ENCODE peak calls at places on chromosomes 4 and X, in six cellular contexts. One of them, this sample, is unnamed.

GRCh38 chrX:119235872-119236598 is at the start of gene PGRMC1:
- DNase-seq in stimulated activated CD4-positive, alpha-beta T cell treated with anti-CD3 and anti-CD28 coated beads, Interleukin-15, amount 100 ng/mL, for 1 hour: peak; percentile 58
- DNase-seq in lung: peak; percentile 78
- DNase-seq in activated T-cell treated with anti-CD3 and anti-CD28 coated beads for 1 hour: peak; percentile 61
- DNase-seq in colonic mucosa: peak; percentile 79
- DNase-seq in retinal pigment epithelial cell: no peak
- DNase-seq in this sample: peak; percentile 60

GRCh38 chrX:110806145-110806544 is 10.5 kb upstream of the CHRDL1 start:
- DNase-seq in stimulated activated CD4-positive, alpha-beta T cell treated with anti-CD3 and anti-CD28 coated beads, Interleukin-15, amount 100 ng/mL, for 1 hour: no peak
- DNase-seq in lung: no peak
- DNase-seq in activated T-cell treated with anti-CD3 and anti-CD28 coated beads for 1 hour: no peak
- DNase-seq in colonic mucosa: no peak
- DNase-seq in retinal pigment epithelial cell: no peak
- DNase-seq in this sample: no peak

GRCh38 chr4:182502074-182502473 is 258.9 kb downstream of the TENM3 start:
- DNase-seq in stimulated activated CD4-positive, alpha-beta T cell treated with anti-CD3 and anti-CD28 coated beads, Interleukin-15, amount 100 ng/mL, for 1 hour: no peak
- DNase-seq in lung: no peak
- DNase-seq in activated T-cell treated with anti-CD3 and anti-CD28 coated beads for 1 hour: no peak
- DNase-seq in colonic mucosa: no peak
- DNase-seq in retinal pigment epithelial cell: no peak
- DNase-seq in this sample: no peak

GRCh38 chr4:180947421-180947820 is 1295.8 kb upstream of the TENM3 start:
- DNase-seq in stimulated activated CD4-positive, alpha-beta T cell treated with anti-CD3 and anti-CD28 coated beads, Interleukin-15, amount 100 ng/mL, for 1 hour: no peak
- DNase-seq in lung: no peak
- DNase-seq in activated T-cell treated with anti-CD3 and anti-CD28 coated beads for 1 hour: no peak
- DNase-seq in colonic mucosa: no peak
- DNase-seq in retinal pigment epithelial cell: no peak
- DNase-seq in this sample: no peak

GRCh38 chr4:754221-755120 is 48.8 kb downstream of the PCGF3 start:
- DNase-seq in stimulated activated CD4-positive, alpha-beta T cell treated with anti-CD3 and anti-CD28 coated beads, Interleukin-15, amount 100 ng/mL, for 1 hour: no peak
- DNase-seq in lung: no peak
- DNase-seq in activated T-cell treated with anti-CD3 and anti-CD28 coated beads for 1 hour: no peak
- DNase-seq in colonic mucosa: no peak
- DNase-seq in retinal pigment epithelial cell: no peak
- DNase-seq in this sample: no peak

GRCh38 chrX:1196436-1196835 is 16.0 kb downstream of the CRLF2 start:
- DNase-seq in stimulated activated CD4-positive, alpha-beta T cell treated with anti-CD3 and anti-CD28 coated beads, Interleukin-15, amount 100 ng/mL, for 1 hour: no peak
- DNase-seq in lung: peak; percentile 16
- DNase-seq in activated T-cell treated with anti-CD3 and anti-CD28 coated beads for 1 hour: no peak
- DNase-seq in colonic mucosa: peak; percentile 9
- DNase-seq in retinal pigment epithelial cell: no peak
- DNase-seq in this sample: no peak

GRCh38 chrX:142251665-142252064 is 46.6 kb upstream of the MAGEC2 start:
- DNase-seq in stimulated activated CD4-positive, alpha-beta T cell treated with anti-CD3 and anti-CD28 coated beads, Interleukin-15, amount 100 ng/mL, for 1 hour: no peak
- DNase-seq in lung: no peak
- DNase-seq in activated T-cell treated with anti-CD3 and anti-CD28 coated beads for 1 hour: no peak
- DNase-seq in colonic mucosa: no peak
- DNase-seq in retinal pigment epithelial cell: no peak
- DNase-seq in this sample: no peak

GRCh38 chrX:45842916-45843315 is 642.2 kb upstream of the DIPK2B start:
- DNase-seq in stimulated activated CD4-positive, alpha-beta T cell treated with anti-CD3 and anti-CD28 coated beads, Interleukin-15, amount 100 ng/mL, for 1 hour: no peak
- DNase-seq in lung: no peak
- DNase-seq in activated T-cell treated with anti-CD3 and anti-CD28 coated beads for 1 hour: no peak
- DNase-seq in colonic mucosa: no peak
- DNase-seq in retinal pigment epithelial cell: no peak
- DNase-seq in this sample: no peak

GRCh38 chr4:54152846-54153600 is 53.1 kb downstream of the GSX2 start:
- DNase-seq in stimulated activated CD4-positive, alpha-beta T cell treated with anti-CD3 and anti-CD28 coated beads, Interleukin-15, amount 100 ng/mL, for 1 hour: no peak
- DNase-seq in lung: no peak
- DNase-seq in activated T-cell treated with anti-CD3 and anti-CD28 coated beads for 1 hour: no peak
- DNase-seq in colonic mucosa: no peak
- DNase-seq in retinal pigment epithelial cell: peak; percentile 37
- DNase-seq in this sample: peak; percentile 27

GRCh38 chrX:20029728-20030127 is 38.9 kb upstream of the BCLAF3 start:
- DNase-seq in stimulated activated CD4-positive, alpha-beta T cell treated with anti-CD3 and anti-CD28 coated beads, Interleukin-15, amount 100 ng/mL, for 1 hour: no peak
- DNase-seq in lung: no peak
- DNase-seq in activated T-cell treated with anti-CD3 and anti-CD28 coated beads for 1 hour: no peak
- DNase-seq in colonic mucosa: peak; percentile 82
- DNase-seq in retinal pigment epithelial cell: no peak
- DNase-seq in this sample: no peak

GRCh38 chr4:76644831-76645485 is 209.9 kb downstream of the SHROOM3 start:
- DNase-seq in stimulated activated CD4-positive, alpha-beta T cell treated with anti-CD3 and anti-CD28 coated beads, Interleukin-15, amount 100 ng/mL, for 1 hour: no peak
- DNase-seq in lung: no peak
- DNase-seq in activated T-cell treated with anti-CD3 and anti-CD28 coated beads for 1 hour: no peak
- DNase-seq in colonic mucosa: no peak
- DNase-seq in retinal pigment epithelial cell: no peak
- DNase-seq in this sample: no peak

GRCh38 chr4:8147231-8147970 is 11.2 kb downstream of the ABLIM2 start:
- DNase-seq in stimulated activated CD4-positive, alpha-beta T cell treated with anti-CD3 and anti-CD28 coated beads, Interleukin-15, amount 100 ng/mL, for 1 hour: no peak
- DNase-seq in lung: no peak
- DNase-seq in activated T-cell treated with anti-CD3 and anti-CD28 coated beads for 1 hour: no peak
- DNase-seq in colonic mucosa: no peak
- DNase-seq in retinal pigment epithelial cell: no peak
- DNase-seq in this sample: no peak

GRCh38 chrX:154440623-154441357 is 3.2 kb upstream of the FAM50A start:
- DNase-seq in stimulated activated CD4-positive, alpha-beta T cell treated with anti-CD3 and anti-CD28 coated beads, Interleukin-15, amount 100 ng/mL, for 1 hour: no peak
- DNase-seq in lung: no peak
- DNase-seq in activated T-cell treated with anti-CD3 and anti-CD28 coated beads for 1 hour: no peak
- DNase-seq in colonic mucosa: no peak
- DNase-seq in retinal pigment epithelial cell: no peak
- DNase-seq in this sample: no peak

GRCh38 chr4:113541933-113542332 is 219.6 kb downstream of the CAMK2D start:
- DNase-seq in stimulated activated CD4-positive, alpha-beta T cell treated with anti-CD3 and anti-CD28 coated beads, Interleukin-15, amount 100 ng/mL, for 1 hour: no peak
- DNase-seq in lung: no peak
- DNase-seq in activated T-cell treated with anti-CD3 and anti-CD28 coated beads for 1 hour: no peak
- DNase-seq in colonic mucosa: no peak
- DNase-seq in retinal pigment epithelial cell: no peak
- DNase-seq in this sample: no peak

GRCh38 chr4:82864336-82865001 is 26.5 kb downstream of the SEC31A start:
- DNase-seq in stimulated activated CD4-positive, alpha-beta T cell treated with anti-CD3 and anti-CD28 coated beads, Interleukin-15, amount 100 ng/mL, for 1 hour: no peak
- DNase-seq in lung: no peak
- DNase-seq in activated T-cell treated with anti-CD3 and anti-CD28 coated beads for 1 hour: no peak
- DNase-seq in colonic mucosa: no peak
- DNase-seq in retinal pigment epithelial cell: no peak
- DNase-seq in this sample: no peak

GRCh38 chrX:153440556-153441135 is 5.2 kb downstream of the TREX2 start:
- DNase-seq in stimulated activated CD4-positive, alpha-beta T cell treated with anti-CD3 and anti-CD28 coated beads, Interleukin-15, amount 100 ng/mL, for 1 hour: no peak
- DNase-seq in lung: no peak
- DNase-seq in activated T-cell treated with anti-CD3 and anti-CD28 coated beads for 1 hour: no peak
- DNase-seq in colonic mucosa: no peak
- DNase-seq in retinal pigment epithelial cell: no peak
- DNase-seq in this sample: no peak

GRCh38 chrX:10014462-10015373 is 47.6 kb downstream of the CLDN34 start:
- DNase-seq in stimulated activated CD4-positive, alpha-beta T cell treated with anti-CD3 and anti-CD28 coated beads, Interleukin-15, amount 100 ng/mL, for 1 hour: peak; percentile 54
- DNase-seq in lung: peak; percentile 90
- DNase-seq in activated T-cell treated with anti-CD3 and anti-CD28 coated beads for 1 hour: peak; percentile 65
- DNase-seq in colonic mucosa: peak; percentile 82
- DNase-seq in retinal pigment epithelial cell: no peak
- DNase-seq in this sample: no peak

GRCh38 chr4:185374027-185374426 is 21.7 kb downstream of the LRP2BP start:
- DNase-seq in stimulated activated CD4-positive, alpha-beta T cell treated with anti-CD3 and anti-CD28 coated beads, Interleukin-15, amount 100 ng/mL, for 1 hour: no peak
- DNase-seq in lung: no peak
- DNase-seq in activated T-cell treated with anti-CD3 and anti-CD28 coated beads for 1 hour: no peak
- DNase-seq in colonic mucosa: no peak
- DNase-seq in retinal pigment epithelial cell: no peak
- DNase-seq in this sample: no peak

GRCh38 chrX:41384041-41384705 is 50.2 kb downstream of the DDX3X start:
- DNase-seq in stimulated activated CD4-positive, alpha-beta T cell treated with anti-CD3 and anti-CD28 coated beads, Interleukin-15, amount 100 ng/mL, for 1 hour: peak; percentile 3
- DNase-seq in lung: peak; percentile 80
- DNase-seq in activated T-cell treated with anti-CD3 and anti-CD28 coated beads for 1 hour: no peak
- DNase-seq in colonic mucosa: peak; percentile 74
- DNase-seq in retinal pigment epithelial cell: peak; percentile 42
- DNase-seq in this sample: peak; percentile 12

GRCh38 chrX:40266490-40267333 is 169.0 kb upstream of the BCOR start:
- DNase-seq in stimulated activated CD4-positive, alpha-beta T cell treated with anti-CD3 and anti-CD28 coated beads, Interleukin-15, amount 100 ng/mL, for 1 hour: peak; percentile 17
- DNase-seq in lung: peak; percentile 66
- DNase-seq in activated T-cell treated with anti-CD3 and anti-CD28 coated beads for 1 hour: peak; percentile 30
- DNase-seq in colonic mucosa: peak; percentile 77
- DNase-seq in retinal pigment epithelial cell: no peak
- DNase-seq in this sample: peak; percentile 30

GRCh38 chr4:85607624-85608023 is 132.7 kb downstream of the ARHGAP24 start:
- DNase-seq in stimulated activated CD4-positive, alpha-beta T cell treated with anti-CD3 and anti-CD28 coated beads, Interleukin-15, amount 100 ng/mL, for 1 hour: no peak
- DNase-seq in lung: no peak
- DNase-seq in activated T-cell treated with anti-CD3 and anti-CD28 coated beads for 1 hour: no peak
- DNase-seq in colonic mucosa: peak; percentile 70
- DNase-seq in retinal pigment epithelial cell: no peak
- DNase-seq in this sample: no peak

GRCh38 chr4:155494037-155494718 is 117.4 kb upstream of the MAP9 start:
- DNase-seq in stimulated activated CD4-positive, alpha-beta T cell treated with anti-CD3 and anti-CD28 coated beads, Interleukin-15, amount 100 ng/mL, for 1 hour: no peak
- DNase-seq in lung: no peak
- DNase-seq in activated T-cell treated with anti-CD3 and anti-CD28 coated beads for 1 hour: no peak
- DNase-seq in colonic mucosa: no peak
- DNase-seq in retinal pigment epithelial cell: no peak
- DNase-seq in this sample: no peak

GRCh38 chrX:25721564-25721963 is 416.6 kb upstream of the MAGEB18 start:
- DNase-seq in stimulated activated CD4-positive, alpha-beta T cell treated with anti-CD3 and anti-CD28 coated beads, Interleukin-15, amount 100 ng/mL, for 1 hour: no peak
- DNase-seq in lung: no peak
- DNase-seq in activated T-cell treated with anti-CD3 and anti-CD28 coated beads for 1 hour: no peak
- DNase-seq in colonic mucosa: no peak
- DNase-seq in retinal pigment epithelial cell: no peak
- DNase-seq in this sample: no peak

GRCh38 chrX:34365482-34365881 is 233.4 kb upstream of the FAM47A start:
- DNase-seq in stimulated activated CD4-positive, alpha-beta T cell treated with anti-CD3 and anti-CD28 coated beads, Interleukin-15, amount 100 ng/mL, for 1 hour: no peak
- DNase-seq in lung: no peak
- DNase-seq in activated T-cell treated with anti-CD3 and anti-CD28 coated beads for 1 hour: no peak
- DNase-seq in colonic mucosa: no peak
- DNase-seq in retinal pigment epithelial cell: no peak
- DNase-seq in this sample: no peak

GRCh38 chrX:97315939-97316338 is 432.2 kb downstream of the RPA4 start:
- DNase-seq in stimulated activated CD4-positive, alpha-beta T cell treated with anti-CD3 and anti-CD28 coated beads, Interleukin-15, amount 100 ng/mL, for 1 hour: no peak
- DNase-seq in lung: no peak
- DNase-seq in activated T-cell treated with anti-CD3 and anti-CD28 coated beads for 1 hour: no peak
- DNase-seq in colonic mucosa: no peak
- DNase-seq in retinal pigment epithelial cell: no peak
- DNase-seq in this sample: no peak

GRCh38 chr4:10587697-10588096 is 96.9 kb downstream of the CLNK start:
- DNase-seq in stimulated activated CD4-positive, alpha-beta T cell treated with anti-CD3 and anti-CD28 coated beads, Interleukin-15, amount 100 ng/mL, for 1 hour: no peak
- DNase-seq in lung: no peak
- DNase-seq in activated T-cell treated with anti-CD3 and anti-CD28 coated beads for 1 hour: no peak
- DNase-seq in colonic mucosa: no peak
- DNase-seq in retinal pigment epithelial cell: no peak
- DNase-seq in this sample: no peak

GRCh38 chr4:73922766-73923630 is 53.8 kb downstream of the CXCL1 start:
- DNase-seq in stimulated activated CD4-positive, alpha-beta T cell treated with anti-CD3 and anti-CD28 coated beads, Interleukin-15, amount 100 ng/mL, for 1 hour: no peak
- DNase-seq in lung: no peak
- DNase-seq in activated T-cell treated with anti-CD3 and anti-CD28 coated beads for 1 hour: no peak
- DNase-seq in colonic mucosa: no peak
- DNase-seq in retinal pigment epithelial cell: no peak
- DNase-seq in this sample: no peak

GRCh38 chr4:183636923-183637322 is 22.1 kb downstream of the RWDD4 start:
- DNase-seq in stimulated activated CD4-positive, alpha-beta T cell treated with anti-CD3 and anti-CD28 coated beads, Interleukin-15, amount 100 ng/mL, for 1 hour: no peak
- DNase-seq in lung: no peak
- DNase-seq in activated T-cell treated with anti-CD3 and anti-CD28 coated beads for 1 hour: no peak
- DNase-seq in colonic mucosa: peak; percentile 36
- DNase-seq in retinal pigment epithelial cell: no peak
- DNase-seq in this sample: no peak

GRCh38 chr4:41935652-41936021 is 408 bp downstream of the TMEM33 start:
- DNase-seq in stimulated activated CD4-positive, alpha-beta T cell treated with anti-CD3 and anti-CD28 coated beads, Interleukin-15, amount 100 ng/mL, for 1 hour: no peak
- DNase-seq in lung: no peak
- DNase-seq in activated T-cell treated with anti-CD3 and anti-CD28 coated beads for 1 hour: no peak
- DNase-seq in colonic mucosa: no peak
- DNase-seq in retinal pigment epithelial cell: peak; percentile 17
- DNase-seq in this sample: no peak

GRCh38 chr4:44927361-44928061 is 201.2 kb upstream of the GNPDA2 start:
- DNase-seq in stimulated activated CD4-positive, alpha-beta T cell treated with anti-CD3 and anti-CD28 coated beads, Interleukin-15, amount 100 ng/mL, for 1 hour: no peak
- DNase-seq in lung: no peak
- DNase-seq in activated T-cell treated with anti-CD3 and anti-CD28 coated beads for 1 hour: no peak
- DNase-seq in colonic mucosa: no peak
- DNase-seq in retinal pigment epithelial cell: peak; percentile 5
- DNase-seq in this sample: no peak

GRCh38 chrX:15874672-15875071 is 20.1 kb upstream of the AP1S2 start:
- DNase-seq in stimulated activated CD4-positive, alpha-beta T cell treated with anti-CD3 and anti-CD28 coated beads, Interleukin-15, amount 100 ng/mL, for 1 hour: no peak
- DNase-seq in lung: no peak
- DNase-seq in activated T-cell treated with anti-CD3 and anti-CD28 coated beads for 1 hour: no peak
- DNase-seq in colonic mucosa: no peak
- DNase-seq in retinal pigment epithelial cell: no peak
- DNase-seq in this sample: no peak

GRCh38 chrX:53678667-53679066 is 7.9 kb downstream of the HUWE1 start:
- DNase-seq in stimulated activated CD4-positive, alpha-beta T cell treated with anti-CD3 and anti-CD28 coated beads, Interleukin-15, amount 100 ng/mL, for 1 hour: no peak
- DNase-seq in lung: no peak
- DNase-seq in activated T-cell treated with anti-CD3 and anti-CD28 coated beads for 1 hour: no peak
- DNase-seq in colonic mucosa: no peak
- DNase-seq in retinal pigment epithelial cell: no peak
- DNase-seq in this sample: no peak

GRCh38 chr4:139900964-139901376 is 235.4 kb downstream of the MGST2 start:
- DNase-seq in stimulated activated CD4-positive, alpha-beta T cell treated with anti-CD3 and anti-CD28 coated beads, Interleukin-15, amount 100 ng/mL, for 1 hour: no peak
- DNase-seq in lung: no peak
- DNase-seq in activated T-cell treated with anti-CD3 and anti-CD28 coated beads for 1 hour: no peak
- DNase-seq in colonic mucosa: no peak
- DNase-seq in retinal pigment epithelial cell: no peak
- DNase-seq in this sample: no peak

GRCh38 chrX:110146521-110146920 is 143.6 kb downstream of the TMEM164 start:
- DNase-seq in stimulated activated CD4-positive, alpha-beta T cell treated with anti-CD3 and anti-CD28 coated beads, Interleukin-15, amount 100 ng/mL, for 1 hour: no peak
- DNase-seq in lung: peak; percentile 47
- DNase-seq in activated T-cell treated with anti-CD3 and anti-CD28 coated beads for 1 hour: no peak
- DNase-seq in colonic mucosa: peak; percentile 62
- DNase-seq in retinal pigment epithelial cell: no peak
- DNase-seq in this sample: no peak

GRCh38 chr4:89492476-89493110 is 185.0 kb upstream of the GPRIN3 start:
- DNase-seq in stimulated activated CD4-positive, alpha-beta T cell treated with anti-CD3 and anti-CD28 coated beads, Interleukin-15, amount 100 ng/mL, for 1 hour: no peak
- DNase-seq in lung: no peak
- DNase-seq in activated T-cell treated with anti-CD3 and anti-CD28 coated beads for 1 hour: no peak
- DNase-seq in colonic mucosa: no peak
- DNase-seq in retinal pigment epithelial cell: peak; percentile 56
- DNase-seq in this sample: no peak